ENCODE peak calls at places on chromosomes 6 and 20, in seven cellular contexts. Q is activated naive CD4-positive, alpha-beta T cell; C is neural crest cell; A is ascending aorta; N is NCI-H774; S is stimulated activated CD4-positive, alpha-beta T cell treated with anti-CD3 and anti-CD28 coated beads, Interleukin-1b, Interleukin-23, amount 100 ng/mL, for 4 hours; D is activated CD4-positive, alpha-beta T cell treated with anti-CD3 and anti-CD28 coated beads, Interleukin-2, amount 50 U/mL, for 48 hours. B is an unnamed sample.

GRCh38 chr20:59382907-59383306 is 82.5 kb downstream of the EDN3 start:
- DNase-seq in Q (no peak), C (no peak), A (no peak), N (no peak), S (no peak), D (no peak), B (no peak)

GRCh38 chr20:41746635-41747034 is 128.5 kb upstream of the CHD6 start:
- DNase-seq in Q (no peak), C (no peak), A (no peak), N (no peak), S (no peak), D (no peak), B (no peak)

GRCh38 chr20:33524261-33524660 is 34.4 kb downstream of the CBFA2T2 start:
- DNase-seq in Q (no peak), C (no peak), A (no peak), N (no peak), S (no peak), D (no peak), B (no peak)

GRCh38 chr6:42086046-42086664 is 35.8 kb downstream of the TAF8 start:
- DNase-seq in Q (no peak), C (no peak), A (no peak), N (no peak), S (no peak), D (no peak), B (no peak)

GRCh38 chr6:37004044-37004984 is 1.1 kb upstream of the FGD2 start:
- DNase-seq in Q (no peak), C (no peak), A (no peak), N (no peak), S (no peak), D (no peak), B (no peak)

GRCh38 chr6:11460837-11461661 is 76.5 kb upstream of the TMEM170B start:
- DNase-seq in Q (no peak), C (no peak), A (no peak), N (no peak), S (no peak), D (peak), B (no peak)

GRCh38 chr6:32624565-32624964 is 12.6 kb upstream of the HLA-DQA1 start:
- DNase-seq in Q (no peak), C (no peak), A (no peak), N (no peak), S (no peak), D (no peak), B (no peak)

GRCh38 chr6:15665237-15665636 is 2.4 kb upstream of the DTNBP1 start:
- DNase-seq in Q (no peak), C (no peak), A (no peak), N (no peak), S (no peak), D (no peak), B (no peak)

GRCh38 chr6:138493413-138493812 is 5.9 kb downstream of the NHSL1 start:
- DNase-seq in Q (no peak), C (no peak), A (no peak), N (no peak), S (no peak), D (no peak), B (no peak)

GRCh38 chr6:106281088-106281487 is 44.5 kb downstream of the ATG5 start:
- DNase-seq in Q (no peak), C (no peak), A (no peak), N (no peak), S (no peak), D (no peak), B (no peak)

GRCh38 chr6:97040355-97040860 is 115.9 kb downstream of the KLHL32 start:
- DNase-seq in Q (no peak), C (no peak), A (no peak), N (no peak), S (no peak), D (no peak), B (no peak)

GRCh38 chr20:50224553-50225255 is 34.1 kb downstream of the CEBPB start:
- DNase-seq in Q (no peak), C (no peak), A (peak), N (no peak), S (no peak), D (no peak), B (no peak)

GRCh38 chr6:110513001-110513400 is 36.6 kb upstream of the SLC22A16 start:
- DNase-seq in Q (no peak), C (no peak), A (no peak), N (peak), S (no peak), D (no peak), B (no peak)

GRCh38 chr20:16241911-16242310 is 331.3 kb downstream of the KIF16B start:
- DNase-seq in Q (no peak), C (no peak), A (no peak), N (no peak), S (no peak), D (no peak), B (no peak)

GRCh38 chr6:2973656-2974055 is 2.3 kb upstream of the SERPINB6 start:
- DNase-seq in Q (no peak), C (no peak), A (peak), N (no peak), S (no peak), D (no peak), B (no peak)

GRCh38 chr20:1855690-1856089 is 39.5 kb upstream of the SIRPA start:
- DNase-seq in Q (no peak), C (no peak), A (no peak), N (no peak), S (no peak), D (no peak), B (no peak)

GRCh38 chr6:89289710-89290109 is 25.4 kb downstream of the GABRR2 start:
- DNase-seq in Q (no peak), C (no peak), A (no peak), N (no peak), S (no peak), D (no peak), B (no peak)

GRCh38 chr6:97053643-97054411 is 129.3 kb downstream of the KLHL32 start:
- DNase-seq in Q (no peak), C (no peak), A (no peak), N (peak), S (no peak), D (no peak), B (no peak)

GRCh38 chr6:157388924-157389323 is 7.9 kb downstream of the ZDHHC14 start:
- DNase-seq in Q (no peak), C (no peak), A (no peak), N (no peak), S (no peak), D (no peak), B (no peak)

GRCh38 chr20:62808211-62808865 is 3.7 kb downstream of the OGFR start:
- DNase-seq in Q (peak), C (peak), A (peak), N (no peak), S (peak), D (peak), B (no peak)

GRCh38 chr6:7232351-7232750 is 80.6 kb downstream of the SSR1 start:
- DNase-seq in Q (no peak), C (no peak), A (no peak), N (no peak), S (no peak), D (no peak), B (no peak)

GRCh38 chr20:51953731-51954340 is 151.5 kb upstream of the SALL4 start:
- DNase-seq in Q (no peak), C (no peak), A (no peak), N (no peak), S (no peak), D (no peak), B (no peak)

GRCh38 chr6:27617046-27617687 is 144.3 kb upstream of the ZNF184 start:
- DNase-seq in Q (no peak), C (no peak), A (no peak), N (no peak), S (no peak), D (no peak), B (no peak)

GRCh38 chr6:33716379-33716778 is 4.9 kb upstream of the UQCC2 start:
- DNase-seq in Q (no peak), C (no peak), A (no peak), N (peak), S (no peak), D (no peak), B (no peak)

GRCh38 chr6:43965628-43966373 is 161.5 kb downstream of the MRPL14 start:
- DNase-seq in Q (no peak), C (no peak), A (no peak), N (no peak), S (no peak), D (no peak), B (no peak)